ENCODE peak calls at places on chromosome 2, in nine cellular contexts. B is NCI-H2029 treated with DMSO at 0.1 percent for 48 hours; U is T-helper 9 cell; C is stimulated activated CD4-positive, alpha-beta T cell treated with anti-CD3 and anti-CD28 coated beads, Interleukin-1b, Interleukin-23, amount 100 ng/mL, for 24 hours; Y is B cell; L is psoas muscle; W is M059J; G is activated effector memory CD4-positive, alpha-beta T cell treated with Interleukin-2 at 50 U/mL for 16 hours; E is fibroblast of gingiva. N is an unnamed sample.

GRCh38 chr2:47682231-47682749 is 100.7 kb upstream of the MSH6 start:
- DNase-seq in B (no peak), U (no peak), C (no peak), Y (no peak), L (no peak), W (peak), G (no peak), E (no peak), N (no peak)

GRCh38 chr2:120376679-120377640 is 31.0 kb downstream of the INHBB start:
- DNase-seq in B (no peak), U (no peak), C (no peak), Y (no peak), L (peak), W (no peak), G (no peak), E (no peak), N (no peak)

GRCh38 chr2:65228249-65228750 is 669 bp downstream of the ACTR2 start:
- DNase-seq in B (no peak), U (peak), C (peak), Y (peak), L (no peak), W (peak), G (no peak), E (peak), N (no peak)

GRCh38 chr2:101806123-101806522 is 108.6 kb downstream of the MAP4K4 start:
- DNase-seq in B (no peak), U (no peak), C (no peak), Y (no peak), L (no peak), W (peak), G (no peak), E (peak), N (no peak)

GRCh38 chr2:120218181-120218580 is 5.0 kb downstream of the TMEM185B start:
- DNase-seq in B (no peak), U (no peak), C (no peak), Y (peak), L (no peak), W (no peak), G (no peak), E (no peak), N (no peak)

GRCh38 chr2:32271063-32271462 is 6.4 kb upstream of the NLRC4 start:
- DNase-seq in B (no peak), U (no peak), C (no peak), Y (no peak), L (no peak), W (no peak), G (no peak), E (no peak), N (no peak)

GRCh38 chr2:159976527-159977163 is 85.8 kb downstream of the PLA2R1 start:
- DNase-seq in B (no peak), U (no peak), C (no peak), Y (no peak), L (no peak), W (no peak), G (no peak), E (no peak), N (no peak)

GRCh38 chr2:128605931-128606330 is 287.3 kb upstream of the HS6ST1 start:
- DNase-seq in B (no peak), U (no peak), C (no peak), Y (no peak), L (no peak), W (no peak), G (no peak), E (no peak), N (no peak)

GRCh38 chr2:217827430-217828201 is 175.2 kb downstream of the TNS1 start:
- DNase-seq in B (no peak), U (no peak), C (no peak), Y (no peak), L (peak), W (no peak), G (no peak), E (no peak), N (no peak)

N was measured in T-helper 17 cell.